ENCODE peak calls at places on chromosomes 7 and 10, in four cellular contexts. K is GM23338; P is lower leg skin; M is CD8-positive, alpha-beta T cell. R is an unnamed sample.

GRCh38 chr10:121449457-121450045 is 148.7 kb downstream of the FGFR2 start:
- DNase-seq in K (no peak), P (no peak), M (no peak), R (no peak)

GRCh38 chr10:64534616-64535015 is 1013.4 kb downstream of the REEP3 start:
- DNase-seq in K (no peak), P (no peak), M (no peak), R (no peak)

GRCh38 chr7:159084069-159084801 is 60.4 kb downstream of the VIPR2 start:
- DNase-seq in K (no peak), P (no peak), M (peak; percentile 3), R (peak; percentile 55)

GRCh38 chr7:15801565-15801964 is 115.1 kb upstream of the MEOX2 start:
- DNase-seq in K (peak; percentile 6), P (peak; percentile 31), M (no peak), R (no peak)

GRCh38 chr10:109933984-109934565 is 10.8 kb upstream of the XPNPEP1 start:
- DNase-seq in K (peak; percentile 63), P (no peak), M (peak; percentile 51), R (no peak)

GRCh38 chr10:71726673-71727428 is 7.3 kb upstream of the C10orf105 start:
- DNase-seq in K (no peak), P (no peak), M (peak; percentile 45), R (no peak)

GRCh38 chr10:112520864-112521263 is 73.8 kb downstream of the VTI1A start:
- DNase-seq in K (no peak), P (no peak), M (no peak), R (no peak)

GRCh38 chr7:99975782-99976521 is at the start of gene AZGP1:
- DNase-seq in K (no peak), P (no peak), M (no peak), R (peak; percentile 44)

GRCh38 chr10:25017247-25017590 is 807 bp downstream of the THNSL1 start:
- DNase-seq in K (peak; percentile 33), P (peak; percentile 15), M (peak; percentile 9), R (peak; percentile 14)

GRCh38 chr10:12252882-12253546 is 57.0 kb downstream of the CDC123 start:
- DNase-seq in K (peak; percentile 80), P (no peak), M (no peak), R (no peak)

GRCh38 chr10:112887968-112888367 is 62.1 kb upstream of the TCF7L2 start:
- DNase-seq in K (no peak), P (no peak), M (no peak), R (no peak)

GRCh38 chr7:134710854-134711624 is 64.4 kb downstream of the BPGM start:
- DNase-seq in K (no peak), P (no peak), M (peak; percentile 63), R (no peak)

GRCh38 chr10:29957887-29958330 is 101.5 kb downstream of the JCAD start:
- DNase-seq in K (no peak), P (no peak), M (no peak), R (peak; percentile 65)

GRCh38 chr7:33250421-33250827 is 121.1 kb downstream of the BBS9 start:
- DNase-seq in K (no peak), P (no peak), M (no peak), R (no peak)

GRCh38 chr7:117818241-117818640 is 55.0 kb downstream of the CTTNBP2 start:
- DNase-seq in K (no peak), P (no peak), M (no peak), R (no peak)

GRCh38 chr10:33410096-33410859 is 75.8 kb upstream of the NRP1 start:
- DNase-seq in K (no peak), P (no peak), M (no peak), R (no peak)

GRCh38 chr10:94069884-94070283 is 76.2 kb downstream of the PLCE1 start:
- DNase-seq in K (no peak), P (no peak), M (no peak), R (no peak)

GRCh38 chr7:75971961-75972763 is 22.2 kb downstream of the TMEM120A start:
- DNase-seq in K (peak; percentile 73), P (no peak), M (no peak), R (peak; percentile 67)

GRCh38 chr10:123019941-123020703 is 11.3 kb downstream of the ACADSB start:
- DNase-seq in K (peak; percentile 49), P (no peak), M (no peak), R (no peak)

GRCh38 chr10:133059571-133059970 is 28.2 kb upstream of the ADGRA1 start:
- DNase-seq in K (no peak), P (no peak), M (no peak), R (no peak)

GRCh38 chr10:73495884-73496674 is at the start of gene PPP3CB:
- DNase-seq in K (peak; percentile 98), P (peak; percentile 87), M (peak; percentile 88), R (peak; percentile 95)

GRCh38 chr10:73493781-73494180 is 2.0 kb downstream of the PPP3CB start:
- DNase-seq in K (no peak), P (no peak), M (no peak), R (no peak)

GRCh38 chr10:73494877-73495225 is 973 bp downstream of the PPP3CB start:
- DNase-seq in K (no peak), P (no peak), M (no peak), R (no peak)

GRCh38 chr10:73495226-73495883 is 469 bp downstream of the PPP3CB start:
- DNase-seq in K (peak; percentile 70), P (peak; percentile 87), M (peak; percentile 87), R (peak; percentile 85)

DNA sequence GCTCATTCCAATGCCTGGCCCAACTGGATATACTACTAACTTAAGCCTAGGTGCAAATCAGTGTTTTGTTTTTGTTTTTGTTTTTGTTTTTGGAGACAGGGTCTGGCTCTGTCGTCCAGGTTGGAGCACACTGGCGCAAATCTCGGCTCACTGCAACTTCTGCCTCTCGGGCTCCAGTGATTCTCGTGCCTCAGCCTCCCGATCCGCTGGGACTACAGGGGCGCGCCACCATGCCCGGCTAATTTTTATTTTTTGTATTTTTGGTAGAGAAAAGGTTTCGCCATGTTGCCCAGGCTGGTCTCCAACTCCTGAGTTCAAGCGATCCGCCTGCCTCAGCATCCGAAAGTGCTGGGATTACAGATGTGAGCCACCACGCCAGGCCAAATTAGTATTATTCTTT is 1.6 kb downstream of the PPP3CB start:
- DNase-seq in K (no peak), P (no peak), M (no peak), R (no peak)
- H3K4me3 ChIP-seq in K (peak overlapping the region; percentile 95), P (no peak overlapping the region), M (no peak overlapping the region), R (peak overlapping the region; percentile 79)

DNA sequence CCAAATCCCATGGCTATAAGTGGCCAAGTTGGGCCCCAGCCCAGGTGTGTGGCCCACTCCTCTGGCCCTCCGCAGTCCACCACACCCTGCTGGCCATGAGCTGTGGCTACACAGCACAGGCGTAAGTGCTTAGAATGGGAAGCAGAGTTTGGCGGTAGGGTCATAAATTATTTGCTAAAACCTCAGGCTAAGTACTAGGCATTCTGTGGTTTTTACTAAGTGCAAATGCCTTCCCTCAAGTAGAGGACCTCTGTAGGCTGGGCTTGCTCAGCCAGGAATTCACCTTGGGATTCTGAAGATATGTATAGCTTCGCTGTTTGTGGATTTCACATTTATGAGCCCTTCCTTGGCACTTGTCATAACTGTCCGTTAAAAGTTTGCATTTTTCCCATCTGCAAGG is 44.8 kb upstream of the LOXL4 start:
- DNase-seq in K (peak; percentile 24), P (no peak), M (no peak), R (no peak)
- TF ChIP-seq CTCF in K (peak; percentile 27), P (no peak), M (no peak), R (no peak)

GRCh38 chr10:6537704-6538103 is 42.4 kb downstream of the PRKCQ start:
- DNase-seq in K (peak; percentile 40), P (no peak), M (no peak), R (peak; percentile 24)

GRCh38 chr10:6543431-6544005 is 36.6 kb downstream of the PRKCQ start:
- DNase-seq in K (no peak), P (no peak), M (peak; percentile 47), R (no peak)

DNA sequence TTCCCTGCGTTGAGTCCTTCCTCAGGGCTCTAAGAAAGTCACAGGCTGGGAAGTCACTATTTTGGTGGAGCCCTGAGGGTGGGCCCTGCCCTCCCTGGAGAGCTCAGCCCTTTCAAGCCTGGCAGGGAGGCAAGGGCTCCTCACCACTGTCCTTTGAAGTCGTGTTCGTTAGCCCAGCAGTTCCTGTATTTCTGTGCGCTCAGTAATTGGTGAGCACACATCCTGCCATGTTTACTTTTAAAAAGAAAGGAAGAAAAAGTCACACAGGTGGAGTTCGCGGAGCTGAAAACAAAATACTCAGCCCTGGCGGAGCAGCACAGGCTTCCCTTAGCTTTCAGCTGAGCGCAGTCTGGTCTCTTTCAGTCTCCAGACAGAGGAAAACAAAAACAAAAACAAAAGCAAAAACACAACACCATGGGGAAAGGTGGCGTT is 37.1 kb downstream of the PRKCQ start:
- DNase-seq in K (peak; percentile 7), P (no peak), M (peak; percentile 60), R (no peak)
- H3K4me3 ChIP-seq in K (no peak overlapping the region), P (no peak overlapping the region), M (peak overlapping the region; percentile 40), R (no peak overlapping the region)

DNA sequence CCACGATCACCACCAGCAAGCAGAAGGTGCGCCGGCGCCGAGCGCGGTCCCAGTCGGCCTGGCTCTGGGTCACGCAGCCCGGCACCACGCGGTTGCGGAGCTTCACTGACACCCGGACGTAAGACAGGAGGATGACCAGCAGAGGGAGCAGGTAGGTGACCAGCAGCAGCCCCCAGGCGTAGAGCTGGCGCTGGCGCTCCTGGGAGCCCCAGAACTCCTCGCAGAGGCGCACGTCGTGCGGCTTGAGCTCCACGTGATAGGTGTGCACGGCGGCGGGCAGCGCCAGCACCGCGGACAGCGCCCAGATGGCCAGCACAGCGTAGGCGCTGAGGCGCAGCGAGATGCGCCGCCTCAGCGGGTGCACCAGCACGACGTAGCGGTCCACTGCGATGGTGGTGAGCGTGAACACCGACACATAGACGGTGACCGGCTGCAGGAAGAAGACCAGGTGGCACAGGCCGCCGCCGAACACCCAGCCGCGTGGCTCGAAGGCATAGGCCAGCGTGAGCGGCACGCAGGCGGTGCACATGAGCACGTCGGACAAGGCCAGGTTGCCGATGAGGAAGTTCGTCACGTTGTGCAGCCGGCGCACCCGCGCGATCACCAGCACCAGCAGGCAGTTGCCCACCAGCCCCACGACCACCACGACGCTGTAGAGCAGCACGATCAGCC is 920 bp downstream of the PRLHR start:
- DNase-seq in K (peak; percentile 97), P (peak; percentile 24), M (peak; percentile 41), R (peak; percentile 26)
- TF ChIP-seq CTCF in K (peak; percentile 81), P (no peak), M (peak; percentile 17), R (peak; percentile 13)

R was measured in heart right ventricle.